ENCODE peak calls at places on chromosomes 7 and 10, in nine cellular contexts. One of them, this sample, is unnamed.

GRCh38 chr10:128001886-128002285 is 95.0 kb downstream of the PTPRE start:
- DNase-seq in heart left ventricle: no peak
- DNase-seq in CD8-positive, alpha-beta memory T cell: no peak
- DNase-seq in activated T-cell treated with anti-CD3 and anti-CD28 coated beads, Interleukin-2, amount 50 U/mL, for 24 hours: no peak
- DNase-seq in EL: no peak
- DNase-seq in colonic mucosa: no peak
- DNase-seq in activated effector memory CD4-positive, alpha-beta T cell treated with anti-CD3 and anti-CD28 coated beads, Interleukin-2, amount 50 U/mL, for 16 hours: peak
- DNase-seq in occipital lobe: no peak
- DNase-seq in uterus: no peak
- DNase-seq in this sample: peak

GRCh38 chr7:152931583-152931982 is 172.0 kb downstream of the ACTR3B start:
- DNase-seq in CD8-positive, alpha-beta memory T cell: no peak
- DNase-seq in activated effector memory CD4-positive, alpha-beta T cell treated with anti-CD3 and anti-CD28 coated beads, Interleukin-2, amount 50 U/mL, for 16 hours: no peak
- DNase-seq in occipital lobe: no peak
- DNase-seq in colonic mucosa: no peak
- DNase-seq in uterus: no peak
- DNase-seq in heart left ventricle: no peak
- DNase-seq in activated T-cell treated with anti-CD3 and anti-CD28 coated beads, Interleukin-2, amount 50 U/mL, for 24 hours: no peak
- DNase-seq in EL: no peak
- DNase-seq in this sample: no peak

GRCh38 chr7:1706721-1707613 is 36.9 kb downstream of the ELFN1 start:
- DNase-seq in uterus: no peak
- DNase-seq in occipital lobe: no peak
- DNase-seq in colonic mucosa: no peak
- DNase-seq in CD8-positive, alpha-beta memory T cell: no peak
- DNase-seq in heart left ventricle: peak
- DNase-seq in activated T-cell treated with anti-CD3 and anti-CD28 coated beads, Interleukin-2, amount 50 U/mL, for 24 hours: peak
- DNase-seq in EL: no peak
- DNase-seq in activated effector memory CD4-positive, alpha-beta T cell treated with anti-CD3 and anti-CD28 coated beads, Interleukin-2, amount 50 U/mL, for 16 hours: peak
- DNase-seq in this sample: peak

GRCh38 chr10:131851332-131851731 is 49.5 kb upstream of the PPP2R2D start:
- DNase-seq in heart left ventricle: no peak
- DNase-seq in EL: no peak
- DNase-seq in activated T-cell treated with anti-CD3 and anti-CD28 coated beads, Interleukin-2, amount 50 U/mL, for 24 hours: no peak
- DNase-seq in occipital lobe: no peak
- DNase-seq in activated effector memory CD4-positive, alpha-beta T cell treated with anti-CD3 and anti-CD28 coated beads, Interleukin-2, amount 50 U/mL, for 16 hours: peak
- DNase-seq in colonic mucosa: no peak
- DNase-seq in uterus: no peak
- DNase-seq in CD8-positive, alpha-beta memory T cell: no peak
- DNase-seq in this sample: peak

GRCh38 chr10:37067576-37067975 is 57.8 kb upstream of the ANKRD30A start:
- DNase-seq in uterus: no peak
- DNase-seq in EL: no peak
- DNase-seq in occipital lobe: no peak
- DNase-seq in heart left ventricle: no peak
- DNase-seq in activated effector memory CD4-positive, alpha-beta T cell treated with anti-CD3 and anti-CD28 coated beads, Interleukin-2, amount 50 U/mL, for 16 hours: no peak
- DNase-seq in colonic mucosa: no peak
- DNase-seq in CD8-positive, alpha-beta memory T cell: no peak
- DNase-seq in activated T-cell treated with anti-CD3 and anti-CD28 coated beads, Interleukin-2, amount 50 U/mL, for 24 hours: no peak
- DNase-seq in this sample: no peak

GRCh38 chr7:82805527-82805960 is 357.1 kb downstream of the PCLO start:
- DNase-seq in activated effector memory CD4-positive, alpha-beta T cell treated with anti-CD3 and anti-CD28 coated beads, Interleukin-2, amount 50 U/mL, for 16 hours: no peak
- DNase-seq in occipital lobe: no peak
- DNase-seq in colonic mucosa: no peak
- DNase-seq in EL: peak
- DNase-seq in CD8-positive, alpha-beta memory T cell: no peak
- DNase-seq in uterus: no peak
- DNase-seq in activated T-cell treated with anti-CD3 and anti-CD28 coated beads, Interleukin-2, amount 50 U/mL, for 24 hours: no peak
- DNase-seq in heart left ventricle: no peak
- DNase-seq in this sample: no peak

GRCh38 chr10:35040761-35041501 is 49.2 kb downstream of the CUL2 start:
- DNase-seq in colonic mucosa: no peak
- DNase-seq in CD8-positive, alpha-beta memory T cell: no peak
- DNase-seq in activated effector memory CD4-positive, alpha-beta T cell treated with anti-CD3 and anti-CD28 coated beads, Interleukin-2, amount 50 U/mL, for 16 hours: no peak
- DNase-seq in occipital lobe: no peak
- DNase-seq in uterus: no peak
- DNase-seq in EL: peak
- DNase-seq in heart left ventricle: no peak
- DNase-seq in activated T-cell treated with anti-CD3 and anti-CD28 coated beads, Interleukin-2, amount 50 U/mL, for 24 hours: no peak
- DNase-seq in this sample: no peak

GRCh38 chr10:110502851-110503301 is 5.2 kb downstream of the DUSP5 start:
- DNase-seq in CD8-positive, alpha-beta memory T cell: no peak
- DNase-seq in activated T-cell treated with anti-CD3 and anti-CD28 coated beads, Interleukin-2, amount 50 U/mL, for 24 hours: peak
- DNase-seq in occipital lobe: peak
- DNase-seq in activated effector memory CD4-positive, alpha-beta T cell treated with anti-CD3 and anti-CD28 coated beads, Interleukin-2, amount 50 U/mL, for 16 hours: peak
- DNase-seq in heart left ventricle: peak
- DNase-seq in EL: peak
- DNase-seq in uterus: peak
- DNase-seq in colonic mucosa: peak
- DNase-seq in this sample: no peak

GRCh38 chr7:2872296-2872874 is 28.3 kb upstream of the GNA12 start:
- DNase-seq in activated effector memory CD4-positive, alpha-beta T cell treated with anti-CD3 and anti-CD28 coated beads, Interleukin-2, amount 50 U/mL, for 16 hours: no peak
- DNase-seq in uterus: no peak
- DNase-seq in occipital lobe: no peak
- DNase-seq in activated T-cell treated with anti-CD3 and anti-CD28 coated beads, Interleukin-2, amount 50 U/mL, for 24 hours: no peak
- DNase-seq in heart left ventricle: no peak
- DNase-seq in CD8-positive, alpha-beta memory T cell: no peak
- DNase-seq in colonic mucosa: no peak
- DNase-seq in EL: no peak
- DNase-seq in this sample: no peak

GRCh38 chr10:74081192-74081803 is 69.3 kb downstream of the AP3M1 start:
- DNase-seq in EL: peak
- DNase-seq in activated effector memory CD4-positive, alpha-beta T cell treated with anti-CD3 and anti-CD28 coated beads, Interleukin-2, amount 50 U/mL, for 16 hours: peak
- DNase-seq in occipital lobe: peak
- DNase-seq in uterus: peak
- DNase-seq in activated T-cell treated with anti-CD3 and anti-CD28 coated beads, Interleukin-2, amount 50 U/mL, for 24 hours: no peak
- DNase-seq in CD8-positive, alpha-beta memory T cell: peak
- DNase-seq in heart left ventricle: peak
- DNase-seq in colonic mucosa: peak
- DNase-seq in this sample: no peak

GRCh38 chr10:44046605-44047004 is 338.3 kb downstream of the CXCL12 start:
- DNase-seq in uterus: no peak
- DNase-seq in occipital lobe: peak
- DNase-seq in EL: peak
- DNase-seq in heart left ventricle: no peak
- DNase-seq in colonic mucosa: no peak
- DNase-seq in CD8-positive, alpha-beta memory T cell: no peak
- DNase-seq in activated effector memory CD4-positive, alpha-beta T cell treated with anti-CD3 and anti-CD28 coated beads, Interleukin-2, amount 50 U/mL, for 16 hours: no peak
- DNase-seq in activated T-cell treated with anti-CD3 and anti-CD28 coated beads, Interleukin-2, amount 50 U/mL, for 24 hours: no peak
- DNase-seq in this sample: no peak

GRCh38 chr10:94199565-94199964 is 163.2 kb downstream of the NOC3L start:
- DNase-seq in activated effector memory CD4-positive, alpha-beta T cell treated with anti-CD3 and anti-CD28 coated beads, Interleukin-2, amount 50 U/mL, for 16 hours: no peak
- DNase-seq in CD8-positive, alpha-beta memory T cell: no peak
- DNase-seq in colonic mucosa: no peak
- DNase-seq in uterus: no peak
- DNase-seq in activated T-cell treated with anti-CD3 and anti-CD28 coated beads, Interleukin-2, amount 50 U/mL, for 24 hours: no peak
- DNase-seq in heart left ventricle: no peak
- DNase-seq in EL: no peak
- DNase-seq in occipital lobe: no peak
- DNase-seq in this sample: no peak

GRCh38 chr7:102890292-102890970 is 22.4 kb upstream of the LRRC17 start:
- DNase-seq in activated T-cell treated with anti-CD3 and anti-CD28 coated beads, Interleukin-2, amount 50 U/mL, for 24 hours: no peak
- DNase-seq in uterus: no peak
- DNase-seq in activated effector memory CD4-positive, alpha-beta T cell treated with anti-CD3 and anti-CD28 coated beads, Interleukin-2, amount 50 U/mL, for 16 hours: no peak
- DNase-seq in EL: peak
- DNase-seq in occipital lobe: peak
- DNase-seq in colonic mucosa: no peak
- DNase-seq in CD8-positive, alpha-beta memory T cell: no peak
- DNase-seq in heart left ventricle: peak
- DNase-seq in this sample: no peak

GRCh38 chr10:5159126-5159525 is 25.8 kb downstream of the AKR1C8 start:
- DNase-seq in activated effector memory CD4-positive, alpha-beta T cell treated with anti-CD3 and anti-CD28 coated beads, Interleukin-2, amount 50 U/mL, for 16 hours: no peak
- DNase-seq in occipital lobe: no peak
- DNase-seq in colonic mucosa: no peak
- DNase-seq in heart left ventricle: no peak
- DNase-seq in activated T-cell treated with anti-CD3 and anti-CD28 coated beads, Interleukin-2, amount 50 U/mL, for 24 hours: no peak
- DNase-seq in uterus: no peak
- DNase-seq in CD8-positive, alpha-beta memory T cell: no peak
- DNase-seq in EL: peak
- DNase-seq in this sample: no peak

GRCh38 chr10:101052285-101052684 is 9.5 kb upstream of the KAZALD1 start:
- DNase-seq in uterus: no peak
- DNase-seq in heart left ventricle: no peak
- DNase-seq in colonic mucosa: no peak
- DNase-seq in EL: peak
- DNase-seq in occipital lobe: no peak
- DNase-seq in activated T-cell treated with anti-CD3 and anti-CD28 coated beads, Interleukin-2, amount 50 U/mL, for 24 hours: no peak
- DNase-seq in CD8-positive, alpha-beta memory T cell: no peak
- DNase-seq in activated effector memory CD4-positive, alpha-beta T cell treated with anti-CD3 and anti-CD28 coated beads, Interleukin-2, amount 50 U/mL, for 16 hours: no peak
- DNase-seq in this sample: no peak

GRCh38 chr7:126378642-126379041 is 874.1 kb downstream of the GRM8 start:
- DNase-seq in EL: no peak
- DNase-seq in CD8-positive, alpha-beta memory T cell: no peak
- DNase-seq in activated effector memory CD4-positive, alpha-beta T cell treated with anti-CD3 and anti-CD28 coated beads, Interleukin-2, amount 50 U/mL, for 16 hours: no peak
- DNase-seq in heart left ventricle: no peak
- DNase-seq in activated T-cell treated with anti-CD3 and anti-CD28 coated beads, Interleukin-2, amount 50 U/mL, for 24 hours: no peak
- DNase-seq in colonic mucosa: no peak
- DNase-seq in uterus: no peak
- DNase-seq in occipital lobe: no peak
- DNase-seq in this sample: no peak

GRCh38 chr7:44284216-44284615 is 41.2 kb downstream of the CAMK2B start:
- DNase-seq in heart left ventricle: peak
- DNase-seq in colonic mucosa: no peak
- DNase-seq in activated effector memory CD4-positive, alpha-beta T cell treated with anti-CD3 and anti-CD28 coated beads, Interleukin-2, amount 50 U/mL, for 16 hours: peak
- DNase-seq in uterus: peak
- DNase-seq in CD8-positive, alpha-beta memory T cell: no peak
- DNase-seq in occipital lobe: no peak
- DNase-seq in activated T-cell treated with anti-CD3 and anti-CD28 coated beads, Interleukin-2, amount 50 U/mL, for 24 hours: peak
- DNase-seq in EL: peak
- DNase-seq in this sample: peak

This sample was measured in coronary artery.